ENCODE peak calls at places on chromosomes 7 and 10, in four cellular contexts. C, Z, D and Y are unnamed samples. For H3K4me1, the result is how much of the 10 kb centered on the place peaks cover.

GRCh38 chr7:390761-391410 is 100.9 kb downstream of the FOXL3 start:
- DNase-seq in C (no peak), Z (no peak), D (no peak), Y (no peak)

GRCh38 chr7:113891828-113892227 is 27.0 kb downstream of the PPP1R3A start:
- DNase-seq in C (no peak), Z (no peak), D (no peak), Y (no peak)

GRCh38 chr10:56880541-56880940 is 519.5 kb upstream of the ZWINT start:
- DNase-seq in C (no peak), Z (no peak), D (peak), Y (no peak)

GRCh38 chr10:124917168-124917938 is 24.6 kb upstream of the ZRANB1 start:
- DNase-seq in C (peak), Z (no peak), D (peak), Y (peak)

GRCh38 chr7:18788026-18788425 is 292.5 kb downstream of the HDAC9 start:
- DNase-seq in C (no peak), Z (no peak), D (no peak), Y (peak)

GRCh38 chr10:26528715-26529393 is 90.7 kb downstream of the APBB1IP start:
- DNase-seq in C (no peak), Z (no peak), D (no peak), Y (no peak)

GRCh38 chr7:124387056-124387455 is 354.2 kb upstream of the TMEM229A start:
- DNase-seq in C (no peak), Z (no peak), D (no peak), Y (peak)

GRCh38 chr10:99329891-99330674 is 927 bp downstream of the CNNM1 start:
- DNase-seq in C (peak), Z (no peak), D (no peak), Y (peak)

GRCh38 chr7:150329331-150330106 is 6.2 kb upstream of the ACTR3C start:
- DNase-seq in C (no peak), Z (no peak), D (no peak), Y (no peak)

GRCh38 chr10:94172332-94172731 is 178.6 kb downstream of the PLCE1 start:
- DNase-seq in C (no peak), Z (no peak), D (no peak), Y (no peak)

GRCh38 chr7:2980406-2981102 is 63.1 kb downstream of the CARD11 start:
- DNase-seq in C (no peak), Z (no peak), D (no peak), Y (no peak)

GRCh38 chr7:127391591-127392181 is 822 bp downstream of the ZNF800 start:
- DNase-seq in C (peak), Z (no peak), D (peak), Y (peak)

GRCh38 chr10:129345763-129346162 is 121.3 kb upstream of the MGMT start:
- DNase-seq in C (no peak), Z (no peak), D (no peak), Y (no peak)

GRCh38 chr10:79055100-79055782 is 13.5 kb upstream of the ZMIZ1 start:
- DNase-seq in C (no peak), Z (no peak), D (no peak), Y (no peak)

GRCh38 chr7:1401011-1401410 is 58.3 kb downstream of the MICALL2 start:
- DNase-seq in C (peak), Z (no peak), D (no peak), Y (no peak)

GRCh38 chr7:70694909-70695803 is 436.8 kb upstream of the GALNT17 start:
- DNase-seq in C (no peak), Z (no peak), D (no peak), Y (peak)

GRCh38 chr7:157712666-157713235 is 375.9 kb downstream of the DNAJB6 start:
- DNase-seq in C (no peak), Z (no peak), D (no peak), Y (no peak)

GRCh38 chr7:17274551-17275245 is 23.8 kb upstream of the AHR start:
- DNase-seq in C (no peak), Z (no peak), D (no peak), Y (no peak)

GRCh38 chr7:116341222-116341907 is 131.0 kb downstream of the TES start:
- DNase-seq in C (peak), Z (no peak), D (no peak), Y (no peak)

GRCh38 chr7:141280100-141280499 is 206.2 kb downstream of the TMEM178B start:
- DNase-seq in C (no peak), Z (no peak), D (no peak), Y (no peak)

GRCh38 chr7:141276031-141276430 is 202.2 kb downstream of the TMEM178B start:
- DNase-seq in C (no peak), Z (no peak), D (no peak), Y (no peak)

GRCh38 chr7:141275350-141275749 is 201.5 kb downstream of the TMEM178B start:
- DNase-seq in C (no peak), Z (no peak), D (no peak), Y (no peak)

GRCh38 chr7:141286522-141286921 is 212.7 kb downstream of the TMEM178B start:
- DNase-seq in C (no peak), Z (no peak), D (no peak), Y (no peak)

DNA sequence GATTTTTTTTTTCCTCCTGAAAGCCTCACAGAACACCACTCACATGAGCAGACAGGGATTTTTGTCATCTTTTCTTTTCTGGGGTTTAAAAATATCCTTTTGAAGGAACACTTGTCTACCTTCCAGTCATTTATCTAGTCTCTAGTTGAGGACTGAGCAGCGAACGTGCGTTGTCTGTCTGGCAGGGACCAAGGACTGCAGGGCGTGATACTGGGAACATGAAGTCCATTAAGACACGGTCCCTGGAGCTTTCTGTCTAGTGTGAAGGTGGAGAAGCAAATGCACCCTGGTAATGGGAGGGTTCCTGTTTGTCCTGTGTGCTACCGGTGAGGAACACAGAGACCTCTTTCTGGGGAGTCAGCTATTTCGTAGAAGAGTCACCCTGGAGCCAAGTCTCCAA is 207.4 kb downstream of the TMEM178B start:
- DNase-seq in C (no peak), Z (no peak), D (no peak), Y (no peak)
- H3K4me1 ChIP-seq in C (under half), Z (under half), D (under half), Y (under half)

GRCh38 chr10:49141541-49142332 is 7.9 kb upstream of the FAM170B start:
- DNase-seq in C (no peak), Z (no peak), D (no peak), Y (no peak)

GRCh38 chr10:49139866-49140195 is 6.0 kb upstream of the FAM170B start:
- DNase-seq in C (peak), Z (peak), D (no peak), Y (no peak)

GRCh38 chr10:49140306-49141175 is 6.7 kb upstream of the FAM170B start:
- DNase-seq in C (no peak), Z (no peak), D (no peak), Y (no peak)

GRCh38 chr10:49138361-49138891 is 4.6 kb upstream of the FAM170B start:
- DNase-seq in C (no peak), Z (no peak), D (no peak), Y (no peak)

DNA sequence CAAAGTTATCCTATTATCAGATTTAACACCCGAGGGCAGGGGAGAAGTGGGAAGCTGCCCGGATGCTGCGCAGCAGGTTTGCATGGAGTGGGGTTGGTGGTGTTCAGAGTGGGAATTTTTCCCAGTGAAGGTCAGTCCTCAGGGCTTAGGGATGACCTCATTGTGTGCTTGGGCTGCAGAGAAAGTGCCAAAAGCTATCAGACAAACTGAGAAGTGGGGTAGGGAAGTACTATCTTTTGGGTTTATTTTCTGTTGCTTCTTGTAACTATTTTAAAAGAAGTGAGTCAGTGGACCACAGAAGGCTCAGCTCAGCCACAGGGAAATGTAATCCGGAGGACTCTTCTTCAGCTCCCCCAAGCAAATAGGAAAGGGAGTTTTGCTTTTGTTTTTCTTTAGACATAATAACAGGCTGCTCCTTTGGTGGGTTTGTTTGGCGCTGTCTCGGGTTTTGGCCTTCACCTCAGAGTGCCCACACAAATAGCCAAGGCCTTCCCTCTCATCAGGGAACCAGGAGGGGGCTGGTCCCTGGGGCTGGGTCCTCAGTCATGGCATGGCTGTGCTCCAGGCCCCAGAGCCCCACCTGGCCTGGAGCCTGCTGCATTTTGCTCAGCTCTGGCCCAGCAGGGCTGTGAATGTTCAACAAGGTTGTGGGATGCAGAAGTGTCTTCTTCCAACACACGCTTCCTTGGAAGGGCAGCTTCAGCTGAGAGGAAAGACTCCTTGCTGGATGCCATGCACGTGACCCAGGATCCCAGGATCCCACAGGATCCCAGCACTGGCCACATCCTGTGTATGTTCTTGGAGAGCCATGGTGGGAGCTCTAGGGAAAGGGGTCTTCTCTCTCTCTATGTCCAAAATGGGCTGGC is 5.4 kb upstream of the FAM170B start:
- DNase-seq in C (no peak), Z (no peak), D (no peak), Y (no peak)
- H3K4me1 ChIP-seq in C (under half), Z (under half), D (under half), Y (under half)

GRCh38 chr7:92702535-92702934 is 112.3 kb upstream of the FAM133B start:
- DNase-seq in C (no peak), Z (no peak), D (no peak), Y (no peak)

GRCh38 chr7:92698237-92698841 is 108.1 kb upstream of the FAM133B start:
- DNase-seq in C (peak), Z (no peak), D (no peak), Y (peak)

GRCh38 chr7:92697012-92697411 is 106.8 kb upstream of the FAM133B start:
- DNase-seq in C (no peak), Z (no peak), D (no peak), Y (no peak)

GRCh38 chr7:92697414-92697813 is 107.2 kb upstream of the FAM133B start:
- DNase-seq in C (no peak), Z (no peak), D (no peak), Y (no peak)

GRCh38 chr7:92699560-92699959 is 109.4 kb upstream of the FAM133B start:
- DNase-seq in C (no peak), Z (no peak), D (no peak), Y (no peak)
- H3K4me1 ChIP-seq in C (half or more), Z (under half), D (under half), Y (under half)

GRCh38 chr10:77866598-77866997 is 60.0 kb downstream of the DLG5 start:
- DNase-seq in C (no peak), Z (no peak), D (no peak), Y (no peak)
- H3K4me1 ChIP-seq in C (under half), Z (under half), D (under half), Y (under half)

GRCh38 chr7:26155531-26156375 is 3.8 kb downstream of the NFE2L3 start:
- DNase-seq in C (no peak), Z (peak), D (no peak), Y (no peak)

GRCh38 chr7:26156454-26157365 is 4.7 kb downstream of the NFE2L3 start:
- DNase-seq in C (peak), Z (peak), D (no peak), Y (no peak)

GRCh38 chr7:26153823-26154783 is 2.1 kb downstream of the NFE2L3 start:
- DNase-seq in C (no peak), Z (peak), D (no peak), Y (no peak)

GRCh38 chr7:26159243-26159642 is 7.2 kb downstream of the NFE2L3 start:
- DNase-seq in C (no peak), Z (peak), D (no peak), Y (no peak)

DNA sequence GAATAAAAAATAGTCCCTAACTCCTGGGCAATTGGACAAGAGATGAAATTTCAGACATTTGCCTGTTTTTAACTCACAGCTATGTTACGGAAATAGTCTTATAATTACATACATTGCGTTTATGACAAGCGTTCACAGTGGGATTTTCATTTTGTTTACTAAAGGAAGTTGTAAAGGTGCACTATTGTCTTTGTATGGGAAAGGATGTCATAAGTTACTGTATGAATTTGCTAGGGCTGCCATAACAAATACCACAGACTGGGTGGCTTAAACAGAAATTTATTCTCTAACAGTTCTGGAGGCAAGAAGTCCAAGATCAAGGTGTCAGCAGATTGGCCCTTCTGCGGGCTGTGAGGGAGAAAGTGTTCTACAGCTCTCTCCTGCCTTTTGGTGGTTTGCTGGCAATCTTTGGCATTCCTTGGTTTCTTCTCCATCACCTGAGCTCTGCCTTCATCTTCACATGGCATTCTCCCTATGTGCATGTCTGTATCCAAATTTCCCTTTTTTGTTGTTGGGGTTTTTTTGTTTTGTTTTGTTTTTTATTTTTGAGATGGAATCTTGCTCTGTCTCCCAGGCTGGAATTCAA is 5.6 kb downstream of the NFE2L3 start:
- DNase-seq in C (no peak), Z (no peak), D (no peak), Y (no peak)
- H3K4me1 ChIP-seq in C (under half), Z (half or more), D (under half), Y (under half)

DNA sequence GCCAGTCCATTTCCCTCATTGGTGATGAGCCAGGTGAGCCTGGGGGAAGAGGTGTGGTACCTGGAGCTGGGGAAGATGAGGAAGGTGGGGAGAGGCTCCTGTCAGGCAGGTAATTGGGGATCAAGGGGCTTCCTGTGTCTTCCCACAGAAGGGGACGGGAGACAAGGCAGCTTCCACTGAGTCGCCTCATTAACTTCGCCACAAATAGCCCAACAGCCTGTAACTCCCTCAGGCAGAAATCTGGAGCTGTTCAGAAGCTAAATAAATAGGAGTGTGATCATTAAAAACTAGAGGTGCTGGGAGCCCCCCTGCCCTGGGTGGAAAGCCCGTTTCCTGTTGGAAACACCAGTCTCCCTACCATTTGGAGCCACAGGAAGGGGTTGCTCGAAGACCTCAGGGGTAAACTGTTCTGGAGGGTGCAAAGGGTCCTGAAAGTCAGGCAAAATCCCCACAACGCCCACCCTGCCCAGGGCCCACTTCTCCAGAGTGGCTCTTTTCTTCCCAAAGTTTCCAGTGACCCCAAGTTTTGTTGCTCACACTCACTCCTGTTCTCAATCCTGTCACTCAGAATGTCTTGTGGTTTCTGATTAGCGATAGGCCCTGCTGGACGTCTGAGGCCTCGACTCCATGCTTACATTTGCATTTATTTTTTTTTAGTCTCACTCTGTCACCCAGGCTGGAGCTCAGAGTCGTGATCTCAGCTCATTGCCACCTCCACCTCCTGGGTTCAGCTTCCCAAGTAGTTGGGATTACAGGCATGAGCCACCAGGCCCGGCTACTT is 25.7 kb downstream of the UNC5B start:
- DNase-seq in C (no peak), Z (no peak), D (no peak), Y (no peak)
- H3K4me1 ChIP-seq in C (under half), Z (under half), D (under half), Y (half or more)

DNA sequence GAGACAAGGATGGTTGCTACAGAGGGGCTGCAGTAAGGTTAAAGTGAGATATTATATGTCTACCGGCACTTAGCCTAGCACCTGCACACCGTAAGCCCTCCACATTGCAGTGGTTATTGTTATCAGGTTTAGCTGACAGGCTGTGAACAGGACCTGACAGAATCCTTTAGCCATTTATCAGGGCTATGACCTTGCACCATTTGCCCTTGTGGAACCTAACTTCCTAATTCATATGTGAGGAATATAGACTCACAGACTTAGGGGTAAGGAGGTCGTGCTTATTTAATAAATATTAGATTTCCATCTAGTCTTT is 10.1 kb downstream of the NCOA4 start:
- DNase-seq in C (no peak), Z (no peak), D (no peak), Y (no peak)
- H3K4me1 ChIP-seq in C (half or more), Z (under half), D (under half), Y (under half)

GRCh38 chr7:7177044-7177517 is 5.3 kb upstream of the C1GALT1 start:
- DNase-seq in C (peak), Z (peak), D (no peak), Y (no peak)
- H3K4me1 ChIP-seq in C (under half), Z (under half), D (under half), Y (under half)

GRCh38 chr10:131929122-131929845 is 28.5 kb downstream of the PPP2R2D start:
- DNase-seq in C (no peak), Z (no peak), D (no peak), Y (no peak)
- H3K4me1 ChIP-seq in C (under half), Z (under half), D (under half), Y (under half)

GRCh38 chr7:24907311-24907886 is 72.6 kb downstream of the OSBPL3 start:
- DNase-seq in C (peak), Z (peak), D (no peak), Y (no peak)

GRCh38 chr7:24910551-24911212 is 69.3 kb downstream of the OSBPL3 start:
- DNase-seq in C (no peak), Z (no peak), D (no peak), Y (peak)

GRCh38 chr7:24905996-24906770 is 73.8 kb downstream of the OSBPL3 start:
- DNase-seq in C (no peak), Z (peak), D (no peak), Y (no peak)

GRCh38 chr7:24908757-24909156 is 71.2 kb downstream of the OSBPL3 start:
- DNase-seq in C (no peak), Z (no peak), D (no peak), Y (no peak)

DNA sequence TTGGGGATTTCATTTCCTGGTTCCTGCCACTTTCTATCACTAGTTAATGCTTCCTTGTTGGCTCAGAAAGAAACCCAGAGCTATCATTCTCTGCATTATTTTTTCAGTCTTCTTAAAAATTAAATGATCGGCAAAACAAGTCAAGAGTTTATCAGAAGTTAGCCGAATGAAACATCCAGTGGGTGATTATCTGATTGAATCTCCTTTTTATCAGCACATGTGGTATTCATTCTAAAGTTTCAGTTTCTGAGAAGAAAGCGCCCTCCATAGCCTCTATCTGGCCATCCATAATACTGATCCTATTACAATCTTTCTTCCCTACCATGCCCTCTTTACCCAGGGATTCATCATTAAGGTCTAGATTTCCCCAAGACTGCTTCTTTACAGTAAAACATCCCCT is 71.8 kb downstream of the OSBPL3 start:
- DNase-seq in C (no peak), Z (no peak), D (no peak), Y (no peak)
- H3K4me1 ChIP-seq in C (under half), Z (half or more), D (under half), Y (half or more)